ENCODE peak calls at places on chromosome 9, in four cellular contexts. Z is hypothalamus, H is thyroid gland, D is cardiac muscle cell. K is an unnamed sample.

GRCh38 chr9:122346478-122347347 is 24.1 kb upstream of the PTGS1 start:
- DNase-seq in Z (no peak), H (peak), D (peak), K (peak)

GRCh38 chr9:110432253-110432652 is 94.6 kb upstream of the TXNDC8 start:
- DNase-seq in Z (peak), H (no peak), D (peak), K (no peak)

GRCh38 chr9:128892223-128892892 is 10.4 kb downstream of the LRRC8A start:
- DNase-seq in Z (peak), H (peak), D (peak), K (peak)

GRCh38 chr9:134993996-134994720 is 76.4 kb upstream of the FCN1 start:
- DNase-seq in Z (no peak), H (no peak), D (no peak), K (no peak)

GRCh38 chr9:4324513-4324912 is 24.6 kb upstream of the GLIS3 start:
- DNase-seq in Z (no peak), H (no peak), D (peak), K (no peak)

GRCh38 chr9:8686502-8686901 is 886.9 kb upstream of the DMAC1 start:
- DNase-seq in Z (no peak), H (no peak), D (no peak), K (no peak)

GRCh38 chr9:76751011-76751410 is 13.2 kb upstream of the PCA3 start:
- DNase-seq in Z (no peak), H (no peak), D (no peak), K (no peak)

GRCh38 chr9:28714175-28714574 is 1140.9 kb upstream of the C9orf72 start:
- DNase-seq in Z (no peak), H (no peak), D (no peak), K (no peak)

GRCh38 chr9:13322828-13323550 is 43.5 kb upstream of the MPDZ start:
- DNase-seq in Z (no peak), H (no peak), D (no peak), K (no peak)

GRCh38 chr9:129897263-129897662 is 62.0 kb downstream of the USP20 start:
- DNase-seq in Z (no peak), H (no peak), D (no peak), K (no peak)

GRCh38 chr9:70355801-70356200 is 58.7 kb downstream of the KLF9 start:
- DNase-seq in Z (no peak), H (no peak), D (no peak), K (no peak)

GRCh38 chr9:23644906-23645305 is 181.1 kb downstream of the ELAVL2 start:
- DNase-seq in Z (no peak), H (no peak), D (no peak), K (no peak)

GRCh38 chr9:17795708-17796107 is 216.8 kb downstream of the SH3GL2 start:
- DNase-seq in Z (no peak), H (peak), D (no peak), K (no peak)

GRCh38 chr9:134168731-134169130 is 4.4 kb upstream of the RNU6ATAC start:
- DNase-seq in Z (no peak), H (no peak), D (no peak), K (no peak)

GRCh38 chr9:123928471-123929176 is 1.3 kb downstream of the DENND1A start:
- DNase-seq in Z (no peak), H (peak), D (no peak), K (no peak)

GRCh38 chr9:84811072-84811725 is 141.7 kb downstream of the NTRK2 start:
- DNase-seq in Z (no peak), H (no peak), D (no peak), K (no peak)

GRCh38 chr9:8282555-8282954 is 483.0 kb upstream of the DMAC1 start:
- DNase-seq in Z (no peak), H (no peak), D (no peak), K (no peak)

GRCh38 chr9:112380771-112381181 is 868 bp downstream of the HSDL2 start:
- DNase-seq in Z (no peak), H (no peak), D (peak), K (no peak)

GRCh38 chr9:135898634-135899407 is 8.5 kb downstream of the CAMSAP1 start:
- DNase-seq in Z (no peak), H (no peak), D (peak), K (no peak)